ENCODE peak calls at places on chromosomes 7 and 10, in eight cellular contexts. P, I, X, D, R, M, S and U are unnamed samples.

GRCh38 chr10:132382231-132382922 is 14.6 kb upstream of the PWWP2B start:
- DNase-seq in P (no peak), I (peak; percentile 22), X (peak; percentile 98), D (no peak), R (no peak), M (no peak), S (no peak), U (no peak)

GRCh38 chr7:139080905-139081304 is 28.6 kb downstream of the ZC3HAV1 start:
- DNase-seq in P (no peak), I (no peak), X (no peak), D (no peak), R (no peak), M (no peak), S (no peak), U (no peak)

GRCh38 chr7:6652446-6653011 is 15.4 kb downstream of the ZNF316 start:
- DNase-seq in P (no peak), I (no peak), X (no peak), D (no peak), R (no peak), M (no peak), S (no peak), U (no peak)

GRCh38 chr10:80324086-80324485 is 32.5 kb downstream of the DYDC1 start:
- DNase-seq in P (no peak), I (peak; percentile 53), X (peak; percentile 44), D (no peak), R (no peak), M (no peak), S (peak; percentile 30), U (no peak)

GRCh38 chr7:3214090-3214413 is 87.0 kb upstream of the SDK1 start:
- DNase-seq in P (no peak), I (no peak), X (no peak), D (no peak), R (no peak), M (no peak), S (no peak), U (no peak)

GRCh38 chr7:50795253-50795652 is 12.6 kb upstream of the GRB10 start:
- DNase-seq in P (no peak), I (no peak), X (no peak), D (no peak), R (no peak), M (no peak), S (no peak), U (no peak)

GRCh38 chr7:47827321-47827720 is 120.9 kb downstream of the PKD1L1 start:
- DNase-seq in P (no peak), I (no peak), X (no peak), D (no peak), R (no peak), M (no peak), S (no peak), U (no peak)

GRCh38 chr10:110263164-110263563 is 41.6 kb downstream of the SMNDC1 start:
- DNase-seq in P (no peak), I (no peak), X (no peak), D (no peak), R (no peak), M (no peak), S (no peak), U (no peak)

GRCh38 chr7:125573131-125573530 is 643.5 kb upstream of the POT1 start:
- DNase-seq in P (no peak), I (no peak), X (no peak), D (no peak), R (no peak), M (no peak), S (no peak), U (no peak)

GRCh38 chr10:19702215-19702614 is 114.0 kb upstream of the PLXDC2 start:
- DNase-seq in P (no peak), I (peak; percentile 71), X (peak; percentile 35), D (no peak), R (no peak), M (no peak), S (no peak), U (no peak)

GRCh38 chr7:135743907-135744789 is 4.5 kb downstream of the FAM180A start:
- DNase-seq in P (no peak), I (no peak), X (peak; percentile 82), D (no peak), R (no peak), M (no peak), S (no peak), U (no peak)

GRCh38 chr10:93369588-93370164 is 112.5 kb downstream of the MYOF start:
- DNase-seq in P (no peak), I (no peak), X (no peak), D (no peak), R (no peak), M (no peak), S (no peak), U (no peak)

GRCh38 chr7:19009241-19009935 is 108.0 kb downstream of the TWIST1 start:
- DNase-seq in P (no peak), I (peak; percentile 41), X (peak; percentile 69), D (no peak), R (no peak), M (no peak), S (no peak), U (no peak)

GRCh38 chr7:158074896-158075632 is 512.6 kb downstream of the PTPRN2 start:
- DNase-seq in P (no peak), I (no peak), X (no peak), D (no peak), R (no peak), M (no peak), S (no peak), U (no peak)

GRCh38 chr7:110205899-110206298 is 885.0 kb upstream of the LRRN3 start:
- DNase-seq in P (no peak), I (no peak), X (no peak), D (no peak), R (no peak), M (no peak), S (no peak), U (no peak)

DNA sequence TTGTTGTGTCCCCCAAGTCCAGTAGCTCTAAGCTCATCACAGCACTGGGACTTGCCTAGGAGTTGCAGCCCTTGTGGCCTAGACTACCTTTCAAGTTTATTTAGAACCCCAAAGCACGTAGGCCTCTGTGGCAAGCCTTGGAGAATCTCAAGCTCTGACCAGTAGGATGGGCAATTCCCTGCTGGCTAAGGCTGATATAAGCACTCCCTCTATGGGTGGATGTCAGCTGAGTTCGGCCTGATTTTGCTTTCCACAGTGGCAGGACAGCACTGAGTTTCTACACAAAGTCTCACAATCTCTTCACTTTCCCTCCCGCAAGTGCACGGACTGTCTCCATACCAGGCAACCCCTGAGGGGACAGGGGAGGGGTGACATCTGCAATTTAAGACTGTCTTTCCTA is 886.4 kb upstream of the LRRN3 start:
- DNase-seq in P (no peak), I (peak; percentile 30), X (no peak), D (peak; percentile 39), R (peak; percentile 17), M (no peak), S (no peak), U (peak; percentile 13)
- TF ChIP-seq CTCF in P (no peak), I (no peak), X (no peak), D (no peak), R (no peak), M (no peak), S (peak; percentile 21), U (no peak)

GRCh38 chr7:99616359-99617186 is at the start of gene ZSCAN25:
- DNase-seq in P (peak; percentile 96), I (peak; percentile 91), X (peak; percentile 92), D (peak; percentile 96), R (peak; percentile 88), M (peak; percentile 90), S (peak; percentile 79), U (peak; percentile 85)
- TF ChIP-seq CTCF in P (peak; percentile 67), I (no peak), X (peak; percentile 51), D (peak; percentile 10), R (no peak), M (no peak), S (peak; percentile 60), U (no peak)

DNA sequence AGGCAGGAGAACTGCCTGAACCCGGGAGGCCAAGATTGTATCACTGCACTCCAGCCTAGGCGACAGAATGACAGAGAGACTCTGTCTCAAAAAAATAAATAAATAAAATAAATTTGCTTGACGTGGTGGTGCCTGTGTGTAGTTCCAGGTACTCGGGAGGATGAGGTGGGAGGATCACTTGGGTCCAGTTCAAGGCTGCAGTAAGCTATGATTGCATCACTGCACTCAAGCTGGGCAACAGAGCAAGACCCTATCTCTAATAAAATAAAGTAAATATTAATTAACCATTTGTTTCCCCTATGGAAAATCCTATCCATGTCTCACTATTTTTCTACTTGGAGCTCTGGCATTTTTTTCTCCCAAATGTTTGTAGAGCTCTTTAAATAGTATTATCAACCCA is 36.3 kb downstream of the LRRC20 start:
- DNase-seq in P (no peak), I (no peak), X (no peak), D (no peak), R (no peak), M (no peak), S (no peak), U (no peak)
- TF ChIP-seq CTCF in P (no peak), I (no peak), X (no peak), D (no peak), R (no peak), M (no peak), S (no peak), U (no peak)

DNA sequence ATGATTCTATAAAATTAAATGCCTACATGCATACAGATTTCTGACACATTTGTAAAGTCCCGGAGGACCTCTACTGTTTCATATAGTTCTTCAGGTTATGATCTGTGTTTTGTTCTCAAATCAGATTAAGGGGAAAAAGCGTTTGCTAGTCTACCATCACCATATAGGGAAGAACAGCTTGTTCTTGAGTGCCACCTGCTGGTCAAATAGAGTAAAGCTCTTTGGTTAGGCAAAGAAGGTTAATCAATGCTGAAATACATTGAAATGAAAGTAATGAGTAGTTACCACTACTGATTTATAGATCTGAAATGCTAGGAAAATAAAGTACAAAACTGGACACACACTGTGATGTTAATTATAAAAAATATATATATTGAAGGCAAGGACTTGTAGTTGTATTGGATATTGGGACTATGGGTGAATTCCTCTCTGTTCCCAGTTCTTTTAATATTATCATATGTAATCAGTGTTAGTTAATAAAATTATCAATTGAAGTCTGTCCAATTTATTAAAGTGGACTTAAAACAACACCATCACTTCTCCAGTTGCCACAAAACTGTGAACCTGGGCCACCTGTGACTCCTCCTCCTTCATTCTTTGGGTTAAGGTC is 72.6 kb upstream of the PDLIM1 start:
- DNase-seq in P (peak; percentile 76), I (peak; percentile 84), X (peak; percentile 65), D (peak; percentile 60), R (peak; percentile 54), M (peak; percentile 70), S (peak; percentile 43), U (peak; percentile 45)
- TF ChIP-seq CTCF in P (peak; percentile 95), I (peak; percentile 86), X (peak; percentile 95), D (peak; percentile 87), R (peak; percentile 97), M (peak; percentile 91), S (peak; percentile 88), U (peak; percentile 43)

DNA sequence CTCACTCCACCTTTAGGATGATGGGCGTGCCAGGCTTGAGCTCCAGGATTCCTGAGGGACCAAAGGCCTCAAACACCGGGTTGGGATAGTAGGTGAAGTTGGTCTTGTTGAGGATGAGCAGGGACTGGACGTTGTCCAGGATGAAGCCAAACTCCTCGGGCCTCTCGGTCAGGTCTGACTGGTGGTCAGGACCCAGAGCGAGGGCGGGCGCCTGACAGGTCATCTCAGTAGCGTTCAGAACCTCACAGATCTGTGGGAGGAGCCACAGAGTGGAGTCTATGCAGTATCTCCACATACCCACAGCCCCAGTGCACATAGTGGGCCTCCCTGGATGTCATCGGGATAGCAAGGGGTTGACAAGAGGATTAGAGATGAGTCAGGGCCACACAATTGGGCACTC is 394.9 kb downstream of the PLXNA4 start:
- DNase-seq in P (no peak), I (no peak), X (no peak), D (no peak), R (no peak), M (no peak), S (no peak), U (no peak)
- TF ChIP-seq CTCF in P (no peak), I (no peak), X (no peak), D (no peak), R (no peak), M (no peak), S (no peak), U (no peak)

GRCh38 chr7:12518920-12519681 is 51.4 kb upstream of the SCIN start:
- DNase-seq in P (peak; percentile 20), I (peak; percentile 20), X (peak; percentile 1), D (no peak), R (peak; percentile 34), M (no peak), S (no peak), U (peak; percentile 46)
- TF ChIP-seq CTCF in P (peak; percentile 8), I (peak; percentile 25), X (peak; percentile 40), D (peak; percentile 12), R (peak; percentile 76), M (peak; percentile 24), S (peak; percentile 66), U (peak; percentile 71)